ENCODE peak calls at places on chromosomes 11 and 22, in four cellular contexts. P, F, G and A are unnamed samples.

GRCh38 chr11:123374622-123374968 is 55.5 kb upstream of the GRAMD1B start:
- DNase-seq in G (no peak), F (no peak), P (no peak), A (no peak)

GRCh38 chr11:1127664-1128162 is 30.0 kb upstream of the MUC5AC start:
- DNase-seq in P (no peak), G (no peak), F (no peak), A (no peak)

GRCh38 chr11:102683277-102683676 is 22.3 kb downstream of the MMP27 start:
- DNase-seq in P (no peak), F (no peak), G (no peak), A (no peak)

GRCh38 chr22:33882991-33883390 is 37.3 kb downstream of the LARGE1 start:
- DNase-seq in P (no peak), G (no peak), F (no peak), A (no peak)

GRCh38 chr22:23178512-23179254 is 1.6 kb upstream of the BCR start:
- DNase-seq in P (no peak), G (peak), F (peak), A (no peak)

GRCh38 chr22:34111210-34111824 is 191.0 kb upstream of the LARGE1 start:
- DNase-seq in G (peak), F (peak), P (no peak), A (peak)

GRCh38 chr22:22591348-22592299 is 32.6 kb upstream of the PRAME start:
- DNase-seq in F (no peak), P (no peak), G (no peak), A (no peak)

GRCh38 chr11:413120-414081 is 1.4 kb downstream of the SIGIRR start:
- DNase-seq in G (no peak), P (no peak), F (no peak), A (no peak)

GRCh38 chr11:103157542-103157941 is 48.3 kb downstream of the DYNC2H1 start:
- DNase-seq in F (no peak), P (no peak), G (no peak), A (no peak)

GRCh38 chr11:70152244-70152643 is 50.9 kb upstream of the FADD start:
- DNase-seq in P (no peak), G (no peak), F (no peak), A (no peak)

GRCh38 chr11:133149698-133150097 is 382.6 kb downstream of the OPCML start:
- DNase-seq in P (no peak), F (no peak), G (no peak), A (no peak)

GRCh38 chr11:114171257-114172054 is 111.9 kb downstream of the ZBTB16 start:
- DNase-seq in P (no peak), G (no peak), F (no peak), A (peak)

GRCh38 chr11:11814614-11815452 is 26.9 kb upstream of the USP47 start:
- DNase-seq in F (no peak), P (no peak), G (peak), A (no peak)

GRCh38 chr11:74926304-74927030 is 22.4 kb downstream of the XRRA1 start:
- DNase-seq in G (no peak), P (no peak), F (no peak), A (no peak)

GRCh38 chr11:86918943-86919342 is 36.3 kb downstream of the FZD4 start:
- DNase-seq in P (no peak), F (no peak), G (no peak), A (no peak)

GRCh38 chr22:27420817-27421361 is 380.7 kb downstream of the MN1 start:
- DNase-seq in P (no peak), F (no peak), G (no peak), A (no peak)

GRCh38 chr11:119087747-119088241 is 3.1 kb downstream of the HMBS start:
- DNase-seq in G (peak), F (no peak), P (no peak), A (no peak)

GRCh38 chr11:111795333-111795985 is 29.3 kb upstream of the PPP2R1B start:
- DNase-seq in P (no peak), G (no peak), F (no peak), A (peak)

GRCh38 chr11:88428959-88429358 is 91.4 kb upstream of the CTSC start:
- DNase-seq in G (no peak), F (no peak), P (no peak), A (no peak)

GRCh38 chr22:39715778-39716495 is 145.4 kb downstream of the CACNA1I start:
- DNase-seq in G (no peak), P (no peak), F (no peak), A (no peak)

GRCh38 chr11:127117231-127117671 is 116.7 kb upstream of the KIRREL3 start:
- DNase-seq in P (no peak), G (no peak), F (no peak), A (no peak)

GRCh38 chr11:83249972-83250593 is 36.1 kb downstream of the CCDC90B start:
- DNase-seq in F (peak), G (peak), P (no peak), A (peak)

GRCh38 chr11:104658177-104658576 is 240.1 kb downstream of the CASP12 start:
- DNase-seq in P (no peak), G (no peak), F (no peak), A (no peak)

GRCh38 chr11:12186683-12187082 is 76.3 kb downstream of the MICAL2 start:
- DNase-seq in G (no peak), F (no peak), P (no peak), A (no peak)

GRCh38 chr11:70397983-70398833 is at the start of gene CTTN:
- DNase-seq in G (peak), P (peak), F (peak), A (peak)

GRCh38 chr11:112817376-112817775 is 143.8 kb upstream of the NCAM1 start:
- DNase-seq in F (no peak), G (no peak), P (no peak), A (no peak)

GRCh38 chr22:30432096-30432495 is 6.5 kb downstream of the MTFP1 start:
- DNase-seq in P (no peak), F (no peak), G (no peak), A (no peak)

GRCh38 chr22:24190566-24191208 is 9.4 kb downstream of the SUSD2 start:
- DNase-seq in P (no peak), G (no peak), F (no peak), A (no peak)

GRCh38 chr11:107783121-107783520 is 71.3 kb upstream of the SLN start:
- DNase-seq in F (no peak), G (no peak), P (no peak), A (no peak)
- TF ChIP-seq TARDBP in F (no peak), G (no peak), P (no peak), A (no peak)

DNA sequence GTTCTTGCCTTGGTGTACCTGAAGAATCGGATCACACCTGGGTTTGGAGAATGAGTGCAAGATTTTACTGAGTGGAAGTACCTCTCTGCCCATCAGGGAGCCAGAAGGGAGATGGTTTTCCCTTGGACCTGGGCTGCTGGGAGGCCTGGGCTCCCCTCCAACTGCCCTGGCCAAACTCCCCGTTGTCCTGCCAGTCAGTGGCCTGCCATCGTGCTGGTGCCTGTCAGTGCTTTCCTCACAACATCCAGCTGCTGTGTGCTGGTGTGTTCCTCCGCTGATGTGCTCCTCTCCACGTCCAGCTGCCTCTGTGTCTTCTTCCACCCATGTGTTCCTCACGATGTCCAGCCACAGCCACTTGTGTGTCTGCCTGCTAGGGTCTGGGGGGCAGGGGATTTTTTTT is 87.9 kb upstream of the CLPB start:
- DNase-seq in F (no peak), P (no peak), G (no peak), A (no peak)
- TF ChIP-seq TARDBP in F (no peak), P (no peak), G (no peak), A (no peak)

GRCh38 chr11:64001552-64002427 is 15.6 kb downstream of the OTUB1 start:
- DNase-seq in F (no peak), G (no peak), P (no peak), A (no peak)

GRCh38 chr11:63999349-64000025 is 13.2 kb downstream of the OTUB1 start:
- DNase-seq in G (peak), F (no peak), P (no peak), A (no peak)

GRCh38 chr11:63998558-63999348 is 12.5 kb downstream of the OTUB1 start:
- DNase-seq in F (no peak), G (no peak), P (no peak), A (no peak)

GRCh38 chr11:64000740-64001514 is 14.7 kb downstream of the OTUB1 start:
- DNase-seq in G (no peak), F (no peak), P (no peak), A (no peak)

DNA sequence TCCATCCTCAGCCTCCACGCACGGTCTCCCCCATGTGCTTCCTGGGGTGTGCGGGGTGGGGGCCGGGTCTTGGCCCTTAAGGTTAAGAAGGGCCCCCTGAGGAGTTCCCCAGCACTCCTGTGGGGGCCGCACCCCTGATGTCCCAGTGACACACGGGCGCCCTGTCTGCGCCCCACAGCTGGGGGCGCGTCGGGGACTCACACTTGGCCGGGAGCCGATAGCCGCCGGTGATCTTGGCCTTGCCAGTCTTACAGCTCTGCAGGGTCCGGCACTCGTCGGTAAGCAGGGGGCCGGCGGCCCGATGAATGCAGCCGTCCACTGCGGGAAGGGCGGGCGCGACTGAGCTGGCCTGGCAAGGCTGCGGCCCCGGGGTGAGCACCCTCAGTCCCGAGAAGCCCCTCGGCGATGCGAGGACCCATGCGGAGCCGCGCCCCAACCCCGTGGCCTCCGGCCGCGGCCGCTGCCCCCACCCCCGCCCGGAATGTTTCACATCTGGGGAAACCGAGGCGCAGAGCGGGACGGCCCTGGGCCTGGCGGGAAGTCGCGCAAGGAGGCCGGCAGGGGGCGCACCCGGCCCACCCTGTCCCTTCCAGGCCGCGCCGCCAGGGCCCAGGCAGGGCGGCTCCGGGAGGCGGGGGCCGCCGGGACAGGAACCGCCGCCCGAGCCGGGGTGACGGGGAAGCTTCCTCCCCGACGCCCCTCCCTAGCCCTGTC is 13.9 kb downstream of the OTUB1 start:
- DNase-seq in F (no peak), G (no peak), P (no peak), A (no peak)
- TF ChIP-seq TARDBP in F (no peak), G (no peak), P (no peak), A (no peak)

GRCh38 chr11:46392421-46393230 is 1.1 kb upstream of the CHRM4 start:
- DNase-seq in G (peak), F (peak), P (no peak), A (peak)
- TF ChIP-seq TARDBP in G (no peak), F (no peak), P (no peak), A (no peak)

GRCh38 chr11:67436459-67437081 is 912 bp downstream of the PTPRCAP start:
- DNase-seq in G (peak), F (no peak), P (peak), A (no peak)
- TF ChIP-seq TARDBP in G (no peak), F (no peak), P (peak), A (no peak)

DNA sequence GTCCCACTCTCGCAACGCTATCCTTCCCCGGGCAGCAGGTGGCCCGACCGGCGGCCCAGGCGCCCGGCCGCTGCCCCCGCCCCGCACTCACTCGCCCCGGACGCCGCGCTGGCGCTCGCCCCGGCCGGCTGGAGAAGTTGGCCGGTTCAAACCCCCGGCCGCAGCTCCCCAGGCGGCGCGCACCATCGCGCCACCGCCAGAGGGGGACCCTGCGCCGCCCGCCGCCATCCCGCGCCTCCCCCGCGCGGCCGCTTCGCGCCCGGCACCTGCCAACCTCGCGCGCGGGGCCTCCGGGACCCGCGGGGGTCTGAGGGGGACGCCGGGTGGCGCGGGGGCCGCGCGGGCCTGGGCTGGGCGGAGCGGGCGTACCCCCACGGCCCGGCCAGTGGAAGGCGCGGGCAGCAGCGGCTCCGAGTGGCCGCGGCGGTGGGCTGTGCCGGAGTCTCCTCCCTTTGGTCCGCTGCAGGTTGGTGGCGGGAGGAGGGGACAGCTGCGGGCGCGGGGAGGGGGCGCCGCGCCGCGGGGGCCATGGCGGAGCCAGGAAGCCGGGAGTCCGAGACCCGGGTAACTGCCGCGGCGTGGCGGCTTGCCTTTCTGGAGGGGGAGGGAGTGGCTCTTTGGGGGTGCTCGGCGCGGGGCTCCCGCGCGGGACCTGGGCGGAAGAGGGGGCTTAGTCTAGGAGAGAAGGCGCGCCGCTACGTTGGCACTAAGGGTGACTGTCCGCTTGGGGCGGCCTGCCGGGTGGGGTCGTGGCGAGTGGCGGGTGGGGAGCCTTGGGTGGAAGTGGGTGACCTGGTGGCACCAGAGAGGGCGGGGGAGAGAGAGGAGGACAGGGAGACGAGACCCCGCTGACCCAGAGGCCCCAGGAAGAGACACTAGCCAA is at the start of the genes MPST and TST:
- DNase-seq in G (peak), F (peak), P (no peak), A (peak)
- TF ChIP-seq TARDBP in G (no peak), F (no peak), P (no peak), A (no peak)

GRCh38 chr11:132005874-132006273 is 635.5 kb downstream of the NTM start:
- DNase-seq in P (no peak), F (no peak), G (no peak), A (no peak)
- TF ChIP-seq TARDBP in P (no peak), F (no peak), G (no peak), A (no peak)

GRCh38 chr11:6926208-6927029 is at the start of gene ZNF215:
- DNase-seq in F (peak), G (peak), P (no peak), A (no peak)

GRCh38 chr11:6927030-6927617 is 898 bp downstream of the ZNF215 start:
- DNase-seq in P (peak), G (no peak), F (no peak), A (no peak)

GRCh38 chr11:6931146-6931713 is 5.0 kb downstream of the ZNF215 start:
- DNase-seq in P (no peak), F (no peak), G (no peak), A (no peak)

GRCh38 chr11:6928916-6929315 is 2.7 kb downstream of the ZNF215 start:
- DNase-seq in P (no peak), F (no peak), G (no peak), A (no peak)

GRCh38 chr11:6932150-6932549 is 5.9 kb downstream of the ZNF215 start:
- DNase-seq in G (no peak), P (no peak), F (no peak), A (no peak)
- TF ChIP-seq TARDBP in G (no peak), P (no peak), F (no peak), A (no peak)

GRCh38 chr11:46332093-46332567 is 15.1 kb upstream of the DGKZ start:
- DNase-seq in G (no peak), F (no peak), P (no peak), A (no peak)
- TF ChIP-seq TARDBP in G (no peak), F (no peak), P (no peak), A (no peak)